ENCODE peak calls at places on chromosomes 11 and 22, in eight cellular contexts. X, W, Y, J, D, H, Q and P are unnamed samples.

GRCh38 chr11:2194877-2195755 is 23.5 kb upstream of the TH start:
- DNase-seq in X (peak), W (peak), Y (no peak), J (peak), D (no peak), H (no peak), Q (no peak), P (no peak)

GRCh38 chr11:27392715-27393114 is 29.7 kb upstream of the CCDC34 start:
- DNase-seq in X (peak), W (no peak), Y (no peak), J (peak), D (no peak), H (no peak), Q (no peak), P (no peak)

GRCh38 chr11:129295746-129296145 is 79.9 kb upstream of the BARX2 start:
- DNase-seq in X (no peak), W (no peak), Y (no peak), J (peak), D (no peak), H (no peak), Q (no peak), P (no peak)

GRCh38 chr22:24471570-24471969 is 23.6 kb upstream of the UPB1 start:
- DNase-seq in X (peak), W (no peak), Y (no peak), J (peak), D (no peak), H (no peak), Q (no peak), P (no peak)

GRCh38 chr22:26939466-26939865 is 282.1 kb downstream of the MIAT start:
- DNase-seq in X (no peak), W (no peak), Y (no peak), J (no peak), D (no peak), H (no peak), Q (no peak), P (no peak)

GRCh38 chr11:120034176-120034575 is 103.7 kb downstream of the TRIM29 start:
- DNase-seq in X (no peak), W (no peak), Y (no peak), J (no peak), D (no peak), H (peak), Q (no peak), P (no peak)

GRCh38 chr11:65150513-65151271 is 16.4 kb upstream of the SYVN1 start:
- DNase-seq in X (peak), W (no peak), Y (no peak), J (peak), D (no peak), H (no peak), Q (peak), P (peak)

GRCh38 chr11:64714664-64715063 is 8.3 kb downstream of the NRXN2 start:
- DNase-seq in X (no peak), W (no peak), Y (no peak), J (no peak), D (no peak), H (no peak), Q (peak), P (no peak)

GRCh38 chr11:8259316-8259995 is 4.2 kb downstream of the LMO1 start:
- DNase-seq in X (no peak), W (no peak), Y (no peak), J (no peak), D (no peak), H (peak), Q (peak), P (peak)

GRCh38 chr11:79060534-79060933 is 380.3 kb downstream of the TENM4 start:
- DNase-seq in X (no peak), W (no peak), Y (no peak), J (no peak), D (no peak), H (no peak), Q (no peak), P (no peak)